ENCODE peak calls at places on chromosomes 6 and 20, in five cellular contexts. Y, G, S, X and D are unnamed samples.
A peak's percentile ranks its signal among the peaks of the same experiment; 100 is the strongest.

GRCh38 chr6:148761532-148761951 is 14.7 kb downstream of the UST start:
- DNase-seq in S (no peak), Y (peak; percentile 32), X (no peak), G (no peak), D (peak; percentile 64)

GRCh38 chr6:14791525-14791924 is 454.3 kb upstream of the JARID2 start:
- DNase-seq in Y (no peak), X (peak; percentile 29), S (peak; percentile 65), G (no peak), D (no peak)

GRCh38 chr6:157069585-157069984 is 253.7 kb downstream of the TMEM242 start:
- DNase-seq in S (no peak), G (peak; percentile 26), X (no peak), Y (no peak), D (no peak)

GRCh38 chr6:16764188-16764950 is 3.1 kb upstream of the ATXN1 start:
- DNase-seq in X (peak; percentile 59), S (peak; percentile 63), G (peak; percentile 15), Y (no peak), D (peak; percentile 78)

GRCh38 chr6:16596890-16597331 is 164.3 kb downstream of the ATXN1 start:
- DNase-seq in G (no peak), Y (no peak), S (no peak), X (no peak), D (no peak)

GRCh38 chr6:19691465-19692167 is 145.6 kb upstream of the ID4 start:
- DNase-seq in Y (no peak), G (no peak), X (no peak), S (no peak), D (no peak)

GRCh38 chr20:11158146-11158545 is 484.3 kb upstream of the JAG1 start:
- DNase-seq in S (no peak), Y (no peak), X (no peak), G (no peak), D (no peak)

GRCh38 chr6:108275971-108276370 is 15.1 kb upstream of the SNX3 start:
- DNase-seq in Y (no peak), G (no peak), X (no peak), S (no peak), D (no peak)

GRCh38 chr6:144335914-144336313 is 50.8 kb downstream of the UTRN start:
- DNase-seq in X (no peak), S (no peak), G (no peak), Y (no peak), D (no peak)

GRCh38 chr20:51434556-51435256 is 107.8 kb downstream of the NFATC2 start:
- DNase-seq in S (peak; percentile 85), X (peak; percentile 78), G (no peak), Y (no peak), D (peak; percentile 77)

GRCh38 chr20:23391707-23392310 is 29.5 kb downstream of the NAPB start:
- DNase-seq in X (no peak), Y (no peak), G (no peak), S (no peak), D (no peak)

GRCh38 chr20:48069626-48070025 is 284.3 kb upstream of the SULF2 start:
- DNase-seq in G (no peak), X (no peak), Y (no peak), S (no peak), D (no peak)

GRCh38 chr6:141164042-141164748 is 968.5 kb upstream of the GJE1 start:
- DNase-seq in X (no peak), G (no peak), Y (no peak), S (no peak), D (no peak)

GRCh38 chr20:21102691-21103311 is 3.4 kb downstream of the LINC00237 start:
- DNase-seq in Y (no peak), X (no peak), S (no peak), G (peak; percentile 33), D (no peak)

GRCh38 chr6:38064431-38064830 is 244.9 kb downstream of the ZFAND3 start:
- DNase-seq in X (no peak), Y (no peak), S (no peak), G (no peak), D (no peak)

GRCh38 chr20:20578838-20579237 is 133.6 kb downstream of the RALGAPA2 start:
- DNase-seq in Y (no peak), G (no peak), S (no peak), X (no peak), D (no peak)

GRCh38 chr20:2874456-2874855 is 1.2 kb downstream of the PTPRA start:
- DNase-seq in G (no peak), S (peak; percentile 9), Y (no peak), X (peak; percentile 4), D (peak; percentile 12)

GRCh38 chr20:3663031-3663701 is at the start of gene GFRA4:
- DNase-seq in Y (no peak), G (no peak), X (no peak), S (no peak), D (no peak)

GRCh38 chr6:122717350-122717749 is 62.2 kb upstream of the FABP7 start:
- DNase-seq in G (peak; percentile 86), S (peak; percentile 81), Y (no peak), X (no peak), D (peak; percentile 78)

GRCh38 chr6:44078795-44079671 is 48.2 kb downstream of the MRPL14 start:
- DNase-seq in Y (peak; percentile 57), G (no peak), X (peak; percentile 57), S (peak; percentile 55), D (peak; percentile 69)

GRCh38 chr20:61738601-61739069 is 327.0 kb downstream of the TAF4 start:
- DNase-seq in S (no peak), X (no peak), Y (no peak), G (no peak), D (no peak)

GRCh38 chr20:62572980-62573379 is 69.3 kb upstream of the SLCO4A1 start:
- DNase-seq in G (no peak), S (no peak), Y (no peak), X (no peak), D (no peak)